ENCODE peak calls at places on chromosomes 12 and 14, in eight cellular contexts. One of them, this sample, is unnamed.

GRCh38 chr12:120720234-120720968 is 5.2 kb upstream of the ACADS start:
- DNase-seq in fibroblast of lung: peak
- DNase-seq in adrenal gland: peak
- DNase-seq in B cell: no peak
- DNase-seq in tibial nerve: no peak
- DNase-seq in fibroblast of mammary gland: peak
- DNase-seq in GM13976: no peak
- DNase-seq in CD4-positive, alpha-beta T cell: no peak
- DNase-seq in this sample: no peak

GRCh38 chr12:92341333-92341691 is 195.7 kb upstream of the BTG1 start:
- DNase-seq in fibroblast of lung: no peak
- DNase-seq in adrenal gland: no peak
- DNase-seq in B cell: no peak
- DNase-seq in tibial nerve: no peak
- DNase-seq in fibroblast of mammary gland: no peak
- DNase-seq in GM13976: no peak
- DNase-seq in CD4-positive, alpha-beta T cell: no peak
- DNase-seq in this sample: no peak

GRCh38 chr14:31592619-31593018 is 31.4 kb downstream of the NUBPL start:
- DNase-seq in fibroblast of lung: peak
- DNase-seq in adrenal gland: no peak
- DNase-seq in B cell: no peak
- DNase-seq in tibial nerve: no peak
- DNase-seq in fibroblast of mammary gland: peak
- DNase-seq in GM13976: no peak
- DNase-seq in CD4-positive, alpha-beta T cell: no peak
- DNase-seq in this sample: no peak

GRCh38 chr12:105935981-105936380 is 202.8 kb downstream of the NUAK1 start:
- DNase-seq in fibroblast of lung: peak
- DNase-seq in adrenal gland: no peak
- DNase-seq in B cell: no peak
- DNase-seq in tibial nerve: no peak
- DNase-seq in fibroblast of mammary gland: no peak
- DNase-seq in GM13976: no peak
- DNase-seq in CD4-positive, alpha-beta T cell: no peak
- DNase-seq in this sample: no peak

GRCh38 chr12:104565606-104566243 is 109.0 kb downstream of the CHST11 start:
- DNase-seq in fibroblast of lung: peak
- DNase-seq in adrenal gland: no peak
- DNase-seq in B cell: no peak
- DNase-seq in tibial nerve: no peak
- DNase-seq in fibroblast of mammary gland: peak
- DNase-seq in GM13976: no peak
- DNase-seq in CD4-positive, alpha-beta T cell: no peak
- DNase-seq in this sample: no peak

GRCh38 chr12:20411309-20411708 is 43.0 kb downstream of the PDE3A start:
- DNase-seq in fibroblast of lung: no peak
- DNase-seq in adrenal gland: no peak
- DNase-seq in B cell: no peak
- DNase-seq in tibial nerve: no peak
- DNase-seq in fibroblast of mammary gland: no peak
- DNase-seq in GM13976: no peak
- DNase-seq in CD4-positive, alpha-beta T cell: no peak
- DNase-seq in this sample: no peak

GRCh38 chr12:108374596-108375320 is 35.6 kb upstream of the CMKLR1 start:
- DNase-seq in fibroblast of lung: no peak
- DNase-seq in adrenal gland: no peak
- DNase-seq in B cell: no peak
- DNase-seq in tibial nerve: no peak
- DNase-seq in fibroblast of mammary gland: no peak
- DNase-seq in GM13976: no peak
- DNase-seq in CD4-positive, alpha-beta T cell: no peak
- DNase-seq in this sample: no peak

GRCh38 chr12:24591079-24591626 is 357.7 kb downstream of the BCAT1 start:
- DNase-seq in fibroblast of lung: no peak
- DNase-seq in adrenal gland: no peak
- DNase-seq in B cell: no peak
- DNase-seq in tibial nerve: no peak
- DNase-seq in fibroblast of mammary gland: no peak
- DNase-seq in GM13976: no peak
- DNase-seq in CD4-positive, alpha-beta T cell: no peak
- DNase-seq in this sample: no peak

GRCh38 chr12:52199294-52199920 is 7.6 kb upstream of the KRT80 start:
- DNase-seq in fibroblast of lung: no peak
- DNase-seq in adrenal gland: no peak
- DNase-seq in B cell: no peak
- DNase-seq in tibial nerve: no peak
- DNase-seq in fibroblast of mammary gland: no peak
- DNase-seq in GM13976: no peak
- DNase-seq in CD4-positive, alpha-beta T cell: no peak
- DNase-seq in this sample: no peak

GRCh38 chr12:69916541-69917270 is 91.7 kb downstream of the MYRFL start:
- DNase-seq in fibroblast of lung: peak
- DNase-seq in adrenal gland: no peak
- DNase-seq in B cell: no peak
- DNase-seq in tibial nerve: no peak
- DNase-seq in fibroblast of mammary gland: peak
- DNase-seq in GM13976: no peak
- DNase-seq in CD4-positive, alpha-beta T cell: no peak
- DNase-seq in this sample: no peak

GRCh38 chr14:67787673-67788072 is 28.7 kb downstream of the ZFYVE26 start:
- DNase-seq in fibroblast of lung: no peak
- DNase-seq in adrenal gland: no peak
- DNase-seq in B cell: no peak
- DNase-seq in tibial nerve: no peak
- DNase-seq in fibroblast of mammary gland: no peak
- DNase-seq in GM13976: no peak
- DNase-seq in CD4-positive, alpha-beta T cell: no peak
- DNase-seq in this sample: no peak

GRCh38 chr12:52139579-52140062 is 52.2 kb downstream of the KRT80 start:
- DNase-seq in fibroblast of lung: no peak
- DNase-seq in adrenal gland: no peak
- DNase-seq in B cell: peak
- DNase-seq in tibial nerve: no peak
- DNase-seq in fibroblast of mammary gland: no peak
- DNase-seq in GM13976: no peak
- DNase-seq in CD4-positive, alpha-beta T cell: peak
- DNase-seq in this sample: peak

GRCh38 chr12:131755305-131756113 is 44.6 kb downstream of the SFSWAP start:
- DNase-seq in fibroblast of lung: no peak
- DNase-seq in adrenal gland: no peak
- DNase-seq in B cell: peak
- DNase-seq in tibial nerve: no peak
- DNase-seq in fibroblast of mammary gland: peak
- DNase-seq in GM13976: peak
- DNase-seq in CD4-positive, alpha-beta T cell: no peak
- DNase-seq in this sample: peak

GRCh38 chr12:96979532-96979931 is 72.5 kb downstream of the NEDD1 start:
- DNase-seq in fibroblast of lung: no peak
- DNase-seq in adrenal gland: no peak
- DNase-seq in B cell: no peak
- DNase-seq in tibial nerve: no peak
- DNase-seq in fibroblast of mammary gland: no peak
- DNase-seq in GM13976: no peak
- DNase-seq in CD4-positive, alpha-beta T cell: no peak
- DNase-seq in this sample: no peak

GRCh38 chr12:131003676-131004075 is 50.0 kb downstream of the ADGRD1 start:
- DNase-seq in fibroblast of lung: no peak
- DNase-seq in adrenal gland: no peak
- DNase-seq in B cell: no peak
- DNase-seq in tibial nerve: no peak
- DNase-seq in fibroblast of mammary gland: no peak
- DNase-seq in GM13976: no peak
- DNase-seq in CD4-positive, alpha-beta T cell: no peak
- DNase-seq in this sample: no peak

GRCh38 chr14:93759781-93760307 is 28.4 kb downstream of the PRIMA1 start:
- DNase-seq in fibroblast of lung: no peak
- DNase-seq in adrenal gland: peak
- DNase-seq in B cell: no peak
- DNase-seq in tibial nerve: no peak
- DNase-seq in fibroblast of mammary gland: no peak
- DNase-seq in GM13976: no peak
- DNase-seq in CD4-positive, alpha-beta T cell: no peak
- DNase-seq in this sample: no peak

GRCh38 chr12:15131462-15131861 is 89.8 kb downstream of the RERG start:
- DNase-seq in fibroblast of lung: peak
- DNase-seq in adrenal gland: peak
- DNase-seq in B cell: no peak
- DNase-seq in tibial nerve: no peak
- DNase-seq in fibroblast of mammary gland: peak
- DNase-seq in GM13976: no peak
- DNase-seq in CD4-positive, alpha-beta T cell: no peak
- DNase-seq in this sample: no peak

GRCh38 chr14:56351861-56352260 is 227.7 kb upstream of the TMEM260 start:
- DNase-seq in fibroblast of lung: peak
- DNase-seq in adrenal gland: no peak
- DNase-seq in B cell: no peak
- DNase-seq in tibial nerve: no peak
- DNase-seq in fibroblast of mammary gland: peak
- DNase-seq in GM13976: no peak
- DNase-seq in CD4-positive, alpha-beta T cell: no peak
- DNase-seq in this sample: no peak

DNA sequence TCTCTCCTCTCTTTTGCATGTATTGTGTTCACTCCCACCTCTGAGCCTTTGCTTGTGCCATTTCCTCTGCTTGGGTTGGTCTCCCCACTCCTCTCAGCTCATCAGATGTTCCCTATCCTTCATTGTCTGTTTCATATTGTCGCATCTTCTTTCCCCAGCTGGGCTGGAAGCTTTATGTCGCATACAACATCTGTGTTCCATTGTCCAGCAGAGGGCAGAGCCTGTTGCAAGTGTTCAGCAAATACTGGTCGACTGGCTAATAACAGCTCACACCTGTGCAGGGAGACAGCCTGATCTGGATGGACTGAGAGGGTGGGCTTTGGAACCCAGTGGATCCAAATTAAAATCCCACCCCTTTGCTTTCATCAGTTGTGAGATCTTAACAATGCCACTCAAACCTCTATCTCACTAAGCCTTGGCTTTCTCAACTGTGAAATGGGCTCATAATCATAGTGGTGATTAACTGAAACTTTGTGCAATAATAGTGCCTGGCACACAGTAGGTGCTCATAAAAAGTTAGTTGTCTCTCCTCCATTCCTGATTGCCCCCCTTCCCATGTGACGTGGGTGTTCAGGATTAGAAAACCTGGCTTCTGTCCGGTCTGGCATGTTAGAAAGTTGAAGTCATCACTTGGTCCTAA is 75.8 kb downstream of the RIN3 start:
- DNase-seq in fibroblast of lung: peak
- DNase-seq in adrenal gland: no peak
- DNase-seq in B cell: peak
- DNase-seq in tibial nerve: no peak
- DNase-seq in fibroblast of mammary gland: peak
- DNase-seq in GM13976: no peak
- DNase-seq in CD4-positive, alpha-beta T cell: no peak
- DNase-seq in this sample: no peak
- TF ChIP-seq CTCF in fibroblast of lung: peak
- TF ChIP-seq CTCF in adrenal gland: no peak
- TF ChIP-seq CTCF in B cell: peak
- TF ChIP-seq CTCF in tibial nerve: no peak
- TF ChIP-seq CTCF in fibroblast of mammary gland: peak
- TF ChIP-seq CTCF in GM13976: peak
- TF ChIP-seq CTCF in CD4-positive, alpha-beta T cell: peak
- TF ChIP-seq CTCF in this sample: peak

GRCh38 chr12:116220756-116221155 is 56.7 kb downstream of the MED13L start:
- DNase-seq in fibroblast of lung: no peak
- DNase-seq in adrenal gland: no peak
- DNase-seq in B cell: no peak
- DNase-seq in tibial nerve: no peak
- DNase-seq in fibroblast of mammary gland: no peak
- DNase-seq in GM13976: no peak
- DNase-seq in CD4-positive, alpha-beta T cell: no peak
- DNase-seq in this sample: no peak
- TF ChIP-seq CTCF in fibroblast of lung: no peak
- TF ChIP-seq CTCF in adrenal gland: no peak
- TF ChIP-seq CTCF in B cell: no peak
- TF ChIP-seq CTCF in tibial nerve: no peak
- TF ChIP-seq CTCF in fibroblast of mammary gland: peak
- TF ChIP-seq CTCF in GM13976: no peak
- TF ChIP-seq CTCF in CD4-positive, alpha-beta T cell: no peak
- TF ChIP-seq CTCF in this sample: no peak

GRCh38 chr12:94074216-94074969 is 74.0 kb upstream of the PLXNC1 start:
- DNase-seq in fibroblast of lung: peak
- DNase-seq in adrenal gland: peak
- DNase-seq in B cell: no peak
- DNase-seq in tibial nerve: no peak
- DNase-seq in fibroblast of mammary gland: peak
- DNase-seq in GM13976: no peak
- DNase-seq in CD4-positive, alpha-beta T cell: no peak
- DNase-seq in this sample: no peak

GRCh38 chr12:94073441-94074051 is 74.8 kb upstream of the PLXNC1 start:
- DNase-seq in fibroblast of lung: no peak
- DNase-seq in adrenal gland: no peak
- DNase-seq in B cell: no peak
- DNase-seq in tibial nerve: no peak
- DNase-seq in fibroblast of mammary gland: peak
- DNase-seq in GM13976: no peak
- DNase-seq in CD4-positive, alpha-beta T cell: no peak
- DNase-seq in this sample: no peak

GRCh38 chr12:94074970-94075695 is 73.2 kb upstream of the PLXNC1 start:
- DNase-seq in fibroblast of lung: peak
- DNase-seq in adrenal gland: peak
- DNase-seq in B cell: no peak
- DNase-seq in tibial nerve: peak
- DNase-seq in fibroblast of mammary gland: peak
- DNase-seq in GM13976: peak
- DNase-seq in CD4-positive, alpha-beta T cell: no peak
- DNase-seq in this sample: peak

GRCh38 chr12:94071258-94071657 is 77.1 kb upstream of the PLXNC1 start:
- DNase-seq in fibroblast of lung: no peak
- DNase-seq in adrenal gland: no peak
- DNase-seq in B cell: no peak
- DNase-seq in tibial nerve: no peak
- DNase-seq in fibroblast of mammary gland: no peak
- DNase-seq in GM13976: no peak
- DNase-seq in CD4-positive, alpha-beta T cell: no peak
- DNase-seq in this sample: no peak

DNA sequence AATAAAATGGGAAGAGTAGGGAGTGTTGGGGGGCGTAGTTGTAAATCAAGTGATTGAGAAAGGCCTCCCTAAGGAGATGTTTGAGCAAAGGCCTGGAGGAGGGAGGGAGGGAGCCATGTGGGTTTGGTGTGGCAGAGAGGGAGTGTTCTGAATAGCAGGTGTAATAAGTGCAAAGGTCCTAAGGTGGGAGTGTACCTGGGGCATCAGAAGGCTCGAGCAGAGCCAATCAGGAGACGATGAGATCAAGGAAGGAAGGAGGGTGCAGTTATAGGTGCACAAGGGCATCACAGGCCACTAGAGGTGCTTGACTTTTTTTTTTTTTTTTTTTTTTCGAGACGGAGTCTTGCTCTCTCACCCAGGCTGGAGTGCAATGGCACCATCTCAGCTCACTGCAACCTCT is 77.9 kb upstream of the PLXNC1 start:
- DNase-seq in fibroblast of lung: no peak
- DNase-seq in adrenal gland: no peak
- DNase-seq in B cell: no peak
- DNase-seq in tibial nerve: no peak
- DNase-seq in fibroblast of mammary gland: no peak
- DNase-seq in GM13976: no peak
- DNase-seq in CD4-positive, alpha-beta T cell: no peak
- DNase-seq in this sample: no peak
- TF ChIP-seq CTCF in fibroblast of lung: no peak
- TF ChIP-seq CTCF in adrenal gland: no peak
- TF ChIP-seq CTCF in B cell: no peak
- TF ChIP-seq CTCF in tibial nerve: no peak
- TF ChIP-seq CTCF in fibroblast of mammary gland: no peak
- TF ChIP-seq CTCF in GM13976: no peak
- TF ChIP-seq CTCF in CD4-positive, alpha-beta T cell: no peak
- TF ChIP-seq CTCF in this sample: no peak

GRCh38 chr12:46401703-46402102 is 29.1 kb upstream of the SLC38A2 start:
- DNase-seq in fibroblast of lung: peak
- DNase-seq in adrenal gland: no peak
- DNase-seq in B cell: no peak
- DNase-seq in tibial nerve: peak
- DNase-seq in fibroblast of mammary gland: peak
- DNase-seq in GM13976: no peak
- DNase-seq in CD4-positive, alpha-beta T cell: no peak
- DNase-seq in this sample: no peak
- TF ChIP-seq CTCF in fibroblast of lung: peak
- TF ChIP-seq CTCF in adrenal gland: peak
- TF ChIP-seq CTCF in B cell: no peak
- TF ChIP-seq CTCF in tibial nerve: peak
- TF ChIP-seq CTCF in fibroblast of mammary gland: peak
- TF ChIP-seq CTCF in GM13976: no peak
- TF ChIP-seq CTCF in CD4-positive, alpha-beta T cell: no peak
- TF ChIP-seq CTCF in this sample: no peak

This sample was measured in activated CD8-positive, alpha-beta T cell treated with anti-CD3 and anti-CD28 coated beads for 36 hours.